ENCODE peak calls at places on chromosomes 13 and 19, in seven cellular contexts. Q is CD4-positive, CD25-positive, alpha-beta regulatory T cell; X is upper lobe of right lung; F is CD8-positive, alpha-beta memory T cell; A is gastrocnemius medialis; E is aorta; Z is tibial nerve. W is an unnamed sample. For H3K4me1, the result is how much of the 10 kb centered on the place peaks cover.

GRCh38 chr13:43878897-43879322 is 630 bp downstream of the CCDC122 start:
- DNase-seq in Z (peak), F (peak), X (peak), E (peak), A (peak), Q (no peak), W (peak)

GRCh38 chr13:25744176-25744575 is 307.6 kb downstream of the SHISA2 start:
- DNase-seq in A (no peak), X (no peak), Q (no peak), E (no peak), F (no peak), Z (no peak), W (no peak)

GRCh38 chr19:3366761-3367571 is 583 bp downstream of the NFIC start:
- DNase-seq in F (no peak), A (peak), X (peak), Q (no peak), E (peak), Z (no peak), W (no peak)

GRCh38 chr13:114101325-114101821 is 31.1 kb downstream of the RASA3 start:
- DNase-seq in E (peak), Q (no peak), A (peak), X (peak), F (no peak), Z (peak), W (no peak)

GRCh38 chr13:59452189-59452588 is 711.5 kb downstream of the DIAPH3 start:
- DNase-seq in A (no peak), Q (no peak), X (no peak), Z (no peak), F (no peak), E (no peak), W (no peak)

GRCh38 chr19:45250216-45250831 is 747 bp upstream of the MARK4 start:
- DNase-seq in A (no peak), X (no peak), Q (no peak), Z (no peak), E (no peak), F (no peak), W (no peak)

GRCh38 chr19:5439452-5439851 is 15.8 kb upstream of the ZNRF4 start:
- DNase-seq in A (no peak), Q (no peak), Z (no peak), E (no peak), F (no peak), X (no peak), W (no peak)

GRCh38 chr19:1901940-1902404 is 3.2 kb upstream of the ADAT3 start:
- DNase-seq in E (no peak), X (no peak), F (no peak), Z (peak), A (peak), Q (no peak), W (no peak)

GRCh38 chr19:17282488-17283256 is 971 bp downstream of the ANKLE1 start:
- DNase-seq in A (peak), Z (peak), X (peak), Q (peak), F (peak), E (peak), W (peak)

GRCh38 chr19:36838784-36839324 is 667 bp upstream of the ZNF790 start:
- DNase-seq in F (no peak), Z (no peak), Q (no peak), X (no peak), A (no peak), E (no peak), W (no peak)

GRCh38 chr19:45094158-45094557 is 1.2 kb downstream of the PPP1R37 start:
- DNase-seq in A (no peak), Q (no peak), F (no peak), X (no peak), Z (no peak), E (no peak), W (no peak)

GRCh38 chr19:45863840-45864628 is at the start of gene FOXA3:
- DNase-seq in A (peak), Z (no peak), Q (peak), X (peak), E (peak), F (peak), W (peak)

GRCh38 chr13:41054212-41054877 is 7.0 kb upstream of the WBP4 start:
- DNase-seq in Z (no peak), Q (peak), X (no peak), E (no peak), A (no peak), F (peak), W (no peak)

GRCh38 chr19:37304190-37304883 is 66.6 kb upstream of the ZNF527 start:
- DNase-seq in F (no peak), X (no peak), E (peak), A (no peak), Z (no peak), Q (no peak), W (no peak)

GRCh38 chr13:88144580-88144979 is 473.4 kb downstream of the SLITRK5 start:
- DNase-seq in Z (no peak), A (no peak), F (no peak), X (no peak), E (no peak), Q (no peak), W (no peak)

GRCh38 chr19:53865523-53865917 is 2.2 kb upstream of the MYADM start:
- DNase-seq in E (no peak), Q (no peak), A (no peak), X (no peak), F (no peak), Z (no peak), W (no peak)

GRCh38 chr19:51124729-51125128 is at the start of gene SIGLEC9:
- DNase-seq in F (no peak), X (peak), Q (no peak), A (peak), Z (no peak), E (no peak), W (no peak)

GRCh38 chr19:41584260-41584810 is 8.4 kb downstream of the CEACAM21 start:
- DNase-seq in X (no peak), E (no peak), A (no peak), Q (no peak), Z (no peak), F (no peak), W (no peak)

GRCh38 chr19:3285647-3286176 is 61.3 kb downstream of the CELF5 start:
- DNase-seq in A (no peak), Z (no peak), F (peak), E (no peak), Q (no peak), X (peak), W (peak)

GRCh38 chr13:90047600-90047999 is 1299.9 kb upstream of the MIR17HG start:
- DNase-seq in Z (no peak), F (no peak), X (no peak), E (no peak), Q (no peak), A (no peak), W (no peak)

GRCh38 chr19:5166262-5166661 is 174.3 kb downstream of the PTPRS start:
- DNase-seq in Q (no peak), X (no peak), F (no peak), E (no peak), Z (no peak), A (no peak), W (no peak)

GRCh38 chr19:2167896-2168618 is 4.3 kb downstream of the DOT1L start:
- DNase-seq in X (peak), Q (peak), A (peak), E (peak), F (peak), Z (no peak), W (no peak)

GRCh38 chr13:75636339-75637095 is 387 bp downstream of the LMO7 start:
- DNase-seq in F (peak), E (peak), Q (peak), Z (no peak), X (peak), A (no peak), W (peak)

GRCh38 chr13:109346060-109346459 is 440.3 kb downstream of the IRS2 start:
- DNase-seq in X (no peak), A (no peak), Z (no peak), Q (no peak), F (no peak), E (no peak), W (no peak)

GRCh38 chr13:100491164-100491847 is 97.3 kb downstream of the GGACT start:
- DNase-seq in E (no peak), X (no peak), Z (peak), F (no peak), A (peak), Q (no peak), W (no peak)

GRCh38 chr13:81326913-81327312 is 986.0 kb upstream of the SPRY2 start:
- DNase-seq in F (no peak), E (no peak), X (no peak), Z (no peak), Q (no peak), A (no peak), W (no peak)

GRCh38 chr19:6533746-6534418 is 3.1 kb downstream of the TNFSF9 start:
- DNase-seq in Q (no peak), Z (no peak), F (no peak), E (peak), X (no peak), A (no peak), W (no peak)

GRCh38 chr19:6532244-6532999 is 1.6 kb downstream of the TNFSF9 start:
- DNase-seq in Q (peak), Z (no peak), X (no peak), F (no peak), A (no peak), E (no peak), W (no peak)

GRCh38 chr19:6531163-6531955 is 533 bp downstream of the TNFSF9 start:
- DNase-seq in Q (no peak), F (no peak), X (no peak), E (no peak), Z (no peak), A (no peak), W (no peak)

GRCh38 chr19:6531956-6532243 is 1.1 kb downstream of the TNFSF9 start:
- DNase-seq in X (no peak), Q (no peak), Z (no peak), A (no peak), E (no peak), F (no peak), W (no peak)

GRCh38 chr19:6533000-6533328 is 2.1 kb downstream of the TNFSF9 start:
- DNase-seq in X (no peak), A (no peak), Z (no peak), E (no peak), Q (no peak), F (no peak), W (no peak)
- H3K4me3 ChIP-seq in X (no peak), A (no peak), Z (no peak), E (no peak), Q (peak), F (peak), W (peak)

GRCh38 chr19:14563989-14564650 is 7.7 kb downstream of the NDUFB7 start:
- DNase-seq in E (no peak), Q (peak), F (peak), A (peak), X (no peak), Z (no peak), W (peak)

GRCh38 chr19:14561832-14562351 is 10.0 kb downstream of the NDUFB7 start:
- DNase-seq in E (peak), A (peak), X (no peak), Q (no peak), F (peak), Z (no peak), W (no peak)

GRCh38 chr19:14562660-14563589 is 8.9 kb downstream of the NDUFB7 start:
- DNase-seq in F (no peak), Q (no peak), X (no peak), E (no peak), Z (no peak), A (peak), W (no peak)

GRCh38 chr19:14565298-14565679 is 6.6 kb downstream of the NDUFB7 start:
- DNase-seq in Q (no peak), A (peak), X (no peak), F (no peak), E (no peak), Z (no peak), W (no peak)

DNA sequence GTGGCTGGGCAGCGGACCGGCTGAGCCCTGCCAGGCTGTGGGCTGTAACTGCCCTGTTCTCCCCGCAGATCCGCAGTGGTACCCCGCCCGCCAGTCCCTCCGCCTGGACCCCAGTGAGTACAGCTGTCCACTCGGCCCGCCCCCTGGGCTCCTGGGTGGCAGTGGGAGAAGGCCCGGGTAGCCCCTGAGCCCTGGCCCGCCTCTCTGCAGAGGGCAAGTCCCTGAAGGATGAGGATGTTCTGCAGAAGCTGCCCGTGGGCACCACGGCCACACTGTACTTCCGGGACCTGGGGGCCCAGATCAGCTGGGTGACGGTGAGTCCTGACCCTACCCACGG is 8.3 kb downstream of the NDUFB7 start:
- DNase-seq in Q (no peak), E (no peak), Z (no peak), A (no peak), X (no peak), F (no peak), W (no peak)
- H3K4me1 ChIP-seq in Q (under half), E (under half), Z (under half), A (half or more), X (under half), F (under half), W (under half)

GRCh38 chr19:39410620-39411005 is 1.9 kb upstream of the PLEKHG2 start:
- DNase-seq in Q (no peak), F (no peak), Z (no peak), X (no peak), A (no peak), E (no peak), W (no peak)
- H3K27ac ChIP-seq in Q (peak), F (peak), Z (peak), X (peak), A (peak), E (peak), W (peak)

GRCh38 chr19:13400296-13400695 is 106.0 kb downstream of the CACNA1A start:
- DNase-seq in F (no peak), X (no peak), A (no peak), Q (no peak), E (no peak), Z (no peak), W (no peak)

GRCh38 chr19:13399746-13400145 is 106.5 kb downstream of the CACNA1A start:
- DNase-seq in X (no peak), F (no peak), Z (no peak), Q (no peak), A (no peak), E (no peak), W (no peak)

GRCh38 chr19:13401388-13401787 is 104.9 kb downstream of the CACNA1A start:
- DNase-seq in Q (peak), E (no peak), A (no peak), Z (no peak), X (no peak), F (no peak), W (no peak)

GRCh38 chr19:13398182-13398581 is 108.1 kb downstream of the CACNA1A start:
- DNase-seq in A (no peak), X (no peak), F (no peak), Z (no peak), E (no peak), Q (no peak), W (no peak)

DNA sequence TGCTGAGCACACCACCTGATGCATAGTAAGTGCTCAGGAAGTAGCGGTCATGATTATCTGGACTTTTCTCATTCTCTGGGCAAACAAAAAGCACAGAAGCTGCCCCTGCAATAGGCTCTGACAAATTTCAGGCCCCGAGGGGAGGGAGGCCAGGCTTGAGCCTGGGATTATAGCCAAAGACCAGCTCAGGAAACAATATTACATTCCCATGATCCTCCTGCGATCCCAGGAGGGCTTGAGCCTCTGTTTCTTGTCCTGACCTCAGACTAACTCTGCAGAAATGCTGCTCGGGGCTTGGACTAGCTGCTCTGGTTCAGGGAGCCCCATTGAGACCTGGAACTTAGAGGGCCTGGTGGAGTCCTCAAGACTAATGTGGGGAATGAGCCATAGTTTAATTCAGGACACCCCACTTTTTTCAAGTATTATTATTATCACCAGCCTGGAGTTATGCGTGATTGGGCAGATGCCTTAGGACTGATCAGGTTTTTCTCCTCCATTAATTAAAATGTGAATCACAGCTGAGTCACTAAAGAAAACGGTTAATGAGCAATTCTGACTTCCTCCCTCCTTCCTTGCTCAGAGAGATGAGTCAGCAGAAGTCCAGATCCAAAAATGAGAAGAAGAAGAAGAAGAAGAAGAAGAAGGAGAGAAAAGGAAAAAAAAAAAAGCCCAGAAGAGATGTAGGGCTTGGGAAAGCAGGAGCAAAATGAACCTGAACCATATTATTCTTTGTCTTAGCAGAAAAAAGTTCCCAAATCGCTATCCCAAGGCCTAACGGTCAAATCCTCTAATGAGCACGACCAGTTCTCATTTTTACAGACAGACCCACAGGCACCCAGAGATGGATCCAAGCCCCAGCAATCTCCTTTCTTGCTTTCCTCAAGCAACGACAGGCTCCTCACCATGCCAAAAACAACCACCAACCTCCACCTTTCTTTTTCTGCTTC is 107.2 kb downstream of the CACNA1A start:
- DNase-seq in F (no peak), A (no peak), Q (no peak), E (no peak), X (no peak), Z (no peak), W (no peak)
- H3K4me3 ChIP-seq in F (no peak), A (no peak), Q (no peak), E (no peak), X (no peak), Z (no peak), W (no peak)

DNA sequence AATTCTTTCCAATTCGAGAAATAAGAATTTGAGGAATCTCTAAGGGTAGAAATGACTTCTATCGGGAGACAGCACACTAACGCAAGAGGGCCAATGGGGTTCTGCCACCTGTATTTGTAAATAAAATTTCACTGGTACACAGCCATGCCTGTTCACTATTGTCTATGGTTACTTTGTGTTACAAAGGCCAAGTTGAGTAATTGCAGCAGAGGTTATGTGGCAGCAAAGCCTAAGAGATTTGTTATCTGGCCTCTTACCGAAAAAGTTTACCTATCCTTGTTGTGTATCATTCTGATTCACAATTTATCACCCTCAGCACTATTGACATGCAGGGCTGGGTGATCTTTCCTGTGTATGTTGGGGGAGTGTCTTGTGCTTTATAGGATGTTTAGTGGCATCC is 278.0 kb downstream of the KLF5 start:
- DNase-seq in Q (no peak), Z (no peak), F (no peak), X (no peak), E (no peak), A (no peak), W (no peak)
- H3K4me1 ChIP-seq in Q (under half), Z (under half), F (under half), X (under half), E (under half), A (under half), W (under half)

GRCh38 chr13:110961959-110962358 is 47.1 kb upstream of the ANKRD10 start:
- DNase-seq in Z (no peak), X (no peak), F (no peak), E (no peak), A (no peak), Q (no peak), W (no peak)

GRCh38 chr13:110964229-110965037 is 49.6 kb upstream of the ANKRD10 start:
- DNase-seq in Z (no peak), X (no peak), Q (peak), F (no peak), A (no peak), E (no peak), W (no peak)

GRCh38 chr13:110963554-110963970 is 48.7 kb upstream of the ANKRD10 start:
- DNase-seq in Q (no peak), X (no peak), F (no peak), E (no peak), Z (no peak), A (no peak), W (no peak)

GRCh38 chr13:110965755-110966134 is 50.9 kb upstream of the ANKRD10 start:
- DNase-seq in Z (no peak), E (no peak), F (no peak), X (no peak), A (no peak), Q (no peak), W (no peak)

DNA sequence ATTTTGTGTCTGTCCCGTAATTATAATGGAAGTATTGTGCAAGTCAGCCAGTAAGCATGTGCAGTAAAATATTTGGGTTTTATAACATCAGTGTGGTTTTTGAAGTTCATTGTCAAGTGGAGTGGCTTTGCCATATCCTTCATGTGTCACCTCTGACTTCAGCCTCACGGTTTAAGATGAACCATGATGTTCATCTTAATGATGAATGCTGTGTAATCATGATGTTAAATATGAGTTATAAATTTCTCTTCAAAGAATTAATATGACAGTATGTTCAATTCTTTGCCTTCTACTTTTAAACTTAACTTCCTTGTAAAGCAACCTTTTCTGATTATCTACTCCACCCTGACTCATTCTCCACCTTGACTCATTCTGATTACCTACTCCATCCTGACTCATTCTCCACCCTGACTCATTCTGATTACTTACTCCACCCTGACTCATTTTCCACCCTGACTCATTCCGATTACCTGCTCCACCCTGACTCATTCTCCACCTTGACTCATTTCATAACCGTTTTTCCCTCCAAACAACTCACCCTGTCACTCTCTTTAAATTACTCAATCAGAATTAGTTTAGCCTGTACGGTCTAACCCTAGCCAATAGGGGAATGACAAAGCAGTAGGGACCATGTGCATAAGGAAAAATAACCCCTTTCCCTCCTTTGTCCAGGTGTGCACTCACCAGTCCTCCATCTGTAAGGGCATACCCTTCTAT is 50.3 kb upstream of the ANKRD10 start:
- DNase-seq in A (no peak), F (no peak), Z (no peak), X (no peak), Q (peak), E (no peak), W (no peak)
- H3K27ac ChIP-seq in A (no peak), F (peak), Z (no peak), X (no peak), Q (peak), E (no peak), W (no peak)

GRCh38 chr19:6753178-6754031 is 13.8 kb downstream of the SH2D3A start:
- DNase-seq in Q (peak), Z (peak), E (peak), X (peak), A (peak), F (peak), W (peak)
- H3K4me3 ChIP-seq in Q (no peak), Z (peak), E (no peak), X (peak), A (peak), F (peak), W (peak)

W was measured in effector memory CD4-positive, alpha-beta T cell.